ENCODE peak calls at places on chromosomes 6 and 20, in five cellular contexts. L is fibroblast of lung, G is keratinocyte, I is activated B cell treated with CpG ODN at 0.5 μM for 24 hours, Z is IMR-90. M is an unnamed sample.

GRCh38 chr6:9704989-9705388 is 709.9 kb downstream of the TFAP2A start:
- DNase-seq in L (no peak), G (no peak), I (no peak), Z (no peak), M (no peak)

GRCh38 chr6:161917645-161918044 is 643.8 kb upstream of the AGPAT4 start:
- DNase-seq in L (peak; percentile 67), G (no peak), I (no peak), Z (no peak), M (no peak)

GRCh38 chr6:19759117-19759880 is 77.9 kb upstream of the ID4 start:
- DNase-seq in L (peak; percentile 92), G (peak; percentile 17), I (no peak), Z (peak; percentile 88), M (no peak)

GRCh38 chr20:51337126-51337805 is 205.3 kb downstream of the NFATC2 start:
- DNase-seq in L (no peak), G (no peak), I (no peak), Z (no peak), M (no peak)

GRCh38 chr6:150377211-150377781 is 8.5 kb downstream of the IYD start:
- DNase-seq in L (peak; percentile 47), G (no peak), I (no peak), Z (no peak), M (no peak)

GRCh38 chr20:46279104-46279503 is 29.2 kb downstream of the CDH22 start:
- DNase-seq in L (no peak), G (no peak), I (no peak), Z (no peak), M (no peak)

GRCh38 chr6:710601-711571 is 17.9 kb upstream of the EXOC2 start:
- DNase-seq in L (peak; percentile 64), G (no peak), I (peak; percentile 55), Z (peak; percentile 79), M (no peak)

GRCh38 chr20:39474829-39475228 is 512.7 kb downstream of the DHX35 start:
- DNase-seq in L (no peak), G (no peak), I (no peak), Z (no peak), M (no peak)

GRCh38 chr6:834879-835278 is 141.9 kb upstream of the EXOC2 start:
- DNase-seq in L (no peak), G (no peak), I (no peak), Z (no peak), M (no peak)

GRCh38 chr6:158233214-158233795 is 65.2 kb downstream of the GTF2H5 start:
- DNase-seq in L (no peak), G (no peak), I (no peak), Z (no peak), M (no peak)

DNA sequence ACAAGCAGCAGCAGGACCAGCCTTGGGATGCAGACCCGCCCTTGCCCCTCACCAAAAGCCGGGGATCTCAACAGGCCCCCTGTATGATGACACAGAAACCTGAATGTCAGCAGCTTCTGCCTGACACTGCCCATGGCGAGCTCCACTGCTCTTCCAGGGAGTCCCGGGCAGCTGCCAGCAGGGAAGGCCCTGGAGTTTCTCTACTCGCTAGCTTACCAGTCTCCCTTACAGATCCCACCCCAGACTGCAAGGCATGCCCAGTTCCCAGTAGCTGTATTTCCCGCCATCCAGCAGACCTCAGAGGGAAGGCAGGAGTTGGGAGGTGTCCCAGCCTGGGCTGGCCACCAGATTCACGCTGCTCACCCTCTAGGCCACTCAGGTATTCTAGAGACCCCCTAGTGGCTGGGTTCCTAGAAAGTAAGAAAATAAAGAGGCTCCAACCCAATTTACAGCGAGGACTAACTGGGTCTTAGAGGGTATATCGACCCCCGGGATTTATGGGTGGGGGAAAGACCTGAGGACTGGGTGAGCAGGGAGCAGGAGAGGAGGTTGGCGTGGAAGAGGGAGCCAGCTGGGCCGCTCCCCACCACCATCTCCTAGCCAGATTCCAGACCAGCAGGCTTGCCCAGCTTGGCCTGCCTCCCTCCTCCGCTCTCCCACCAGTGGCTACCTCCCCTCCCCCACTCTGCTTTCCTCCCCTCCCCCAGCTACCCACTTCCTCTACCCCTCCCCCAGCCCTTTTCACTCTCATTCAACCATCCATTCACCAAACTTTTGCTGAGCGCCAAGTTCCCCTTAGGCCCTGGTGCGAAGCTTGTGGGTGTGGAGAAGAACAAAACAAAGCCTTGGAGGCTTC is 9.7 kb upstream of the HMGA1 start:
- DNase-seq in L (no peak), G (no peak), I (no peak), Z (no peak), M (no peak)
- TF ChIP-seq CTCF in L (no peak), G (no peak), I (no peak), Z (no peak), M (no peak)

GRCh38 chr6:117397536-117398227 is 28.1 kb downstream of the ROS1 start:
- DNase-seq in L (peak; percentile 15), G (no peak), I (no peak), Z (no peak), M (no peak)

GRCh38 chr6:117396228-117396627 is 29.5 kb downstream of the ROS1 start:
- DNase-seq in L (no peak), G (no peak), I (no peak), Z (no peak), M (no peak)

GRCh38 chr6:117401799-117402198 is 23.9 kb downstream of the ROS1 start:
- DNase-seq in L (no peak), G (no peak), I (no peak), Z (no peak), M (no peak)

GRCh38 chr6:117399126-117399525 is 26.6 kb downstream of the ROS1 start:
- DNase-seq in L (no peak), G (no peak), I (no peak), Z (no peak), M (no peak)

GRCh38 chr6:117399924-117400323 is 25.8 kb downstream of the ROS1 start:
- DNase-seq in L (no peak), G (no peak), I (no peak), Z (peak; percentile 4), M (no peak)
- TF ChIP-seq CTCF in L (peak; percentile 30), G (peak; percentile 38), I (no peak), Z (peak; percentile 43), M (peak; percentile 37)

DNA sequence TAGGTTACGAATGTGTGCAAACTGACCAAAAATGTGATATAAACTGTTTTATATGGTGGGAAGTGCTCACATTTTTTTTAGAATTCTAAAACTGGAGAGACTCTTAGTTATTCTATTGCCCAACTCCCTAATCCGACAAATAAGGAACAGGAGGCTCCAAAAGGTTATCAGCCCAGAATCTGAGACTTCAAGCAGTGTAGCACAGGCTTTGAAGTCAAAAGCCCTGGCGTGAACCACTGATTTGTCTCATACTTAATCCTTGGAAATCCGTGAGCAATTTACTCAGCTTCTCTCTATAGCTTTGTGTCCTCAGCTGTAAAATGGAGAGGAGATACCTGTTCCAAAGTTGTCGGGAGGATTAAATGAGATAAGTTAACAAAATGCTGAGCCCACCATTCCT is 368.8 kb upstream of the SASH1 start:
- DNase-seq in L (no peak), G (no peak), I (no peak), Z (no peak), M (no peak)
- TF ChIP-seq CTCF in L (no peak), G (no peak), I (no peak), Z (no peak), M (no peak)

DNA sequence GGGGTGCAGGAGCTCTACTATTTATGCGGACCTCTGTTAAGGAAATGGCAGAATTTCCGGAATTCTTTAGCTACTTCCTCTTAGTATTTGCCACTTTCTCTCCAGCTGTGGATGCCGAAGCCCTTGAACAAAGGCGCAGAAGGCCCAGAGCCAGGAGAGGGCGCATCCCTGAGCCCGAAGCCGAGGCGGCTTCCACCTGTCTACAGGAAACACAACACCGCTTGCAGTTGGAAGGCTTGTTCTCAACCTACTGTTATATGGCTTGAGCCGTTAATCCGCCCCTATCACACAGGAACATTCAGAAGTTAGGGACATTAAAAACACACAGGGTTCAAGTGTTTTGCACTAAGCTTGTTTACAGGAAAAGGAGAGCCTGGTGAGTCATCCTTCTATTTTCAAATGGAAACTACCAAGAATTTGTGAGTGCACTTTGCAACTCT is 417.1 kb downstream of the BCKDHB start:
- DNase-seq in L (peak; percentile 40), G (no peak), I (no peak), Z (peak; percentile 52), M (no peak)
- TF ChIP-seq CTCF in L (no peak), G (peak; percentile 51), I (no peak), Z (no peak), M (peak; percentile 43)

GRCh38 chr6:53513519-53513966 is 31.4 kb downstream of the GCLC start:
- DNase-seq in L (no peak), G (no peak), I (no peak), Z (no peak), M (no peak)
- TF ChIP-seq CTCF in L (no peak), G (no peak), I (no peak), Z (peak; percentile 49), M (no peak)

GRCh38 chr6:14819001-14819400 is 426.9 kb upstream of the JARID2 start:
- DNase-seq in L (no peak), G (no peak), I (no peak), Z (no peak), M (no peak)
- TF ChIP-seq CTCF in L (no peak), G (no peak), I (no peak), Z (no peak), M (no peak)